ENCODE peak calls at places on chromosomes 16 and 17, in seven cellular contexts. Z is A549, C is HCT116, L is SK-N-SH, P is K562, B is GM12878, U is H1. T is an unnamed sample.

GRCh38 chr17:61175298-61176142 is 224.1 kb upstream of the TBX2 start:
- DNase-seq in L (peak; percentile 72), Z (no peak), P (peak; percentile 77), C (no peak), B (no peak), U (no peak), T (no peak)

GRCh38 chr16:4865231-4865860 is 18.1 kb downstream of the UBN1 start:
- DNase-seq in L (no peak), B (no peak), U (no peak), C (no peak), Z (no peak), P (no peak), T (no peak)

GRCh38 chr16:4261557-4262172 is 11.2 kb downstream of the TFAP4 start:
- DNase-seq in U (no peak), L (peak; percentile 78), B (no peak), Z (peak; percentile 78), P (peak; percentile 78), C (peak; percentile 22), T (peak; percentile 14)

GRCh38 chr16:88065747-88066142 is 114.5 kb downstream of the BANP start:
- DNase-seq in B (no peak), L (no peak), Z (no peak), C (no peak), P (no peak), U (no peak), T (no peak)

GRCh38 chr17:4733073-4733531 is 1.9 kb downstream of the MED11 start:
- DNase-seq in B (no peak), C (no peak), Z (no peak), U (no peak), P (no peak), L (no peak), T (no peak)

GRCh38 chr16:54286330-54287017 is at the start of gene IRX3:
- DNase-seq in P (no peak), B (no peak), C (peak; percentile 66), U (peak; percentile 66), L (peak; percentile 95), Z (peak; percentile 87), T (peak; percentile 22)

GRCh38 chr17:80959330-80960036 is 32.2 kb upstream of the CHMP6 start:
- DNase-seq in C (no peak), U (no peak), L (peak; percentile 69), P (no peak), Z (no peak), B (no peak), T (no peak)

GRCh38 chr17:42072323-42073187 is 22.2 kb upstream of the C17orf113 start:
- DNase-seq in B (no peak), P (peak; percentile 41), U (no peak), C (no peak), L (peak; percentile 83), Z (no peak), T (no peak)

GRCh38 chr17:40952675-40953074 is 14.1 kb downstream of the KRT39 start:
- DNase-seq in L (no peak), U (no peak), B (no peak), P (no peak), C (no peak), Z (peak; percentile 33), T (no peak)

GRCh38 chr17:75874323-75875181 is 3.8 kb downstream of the TRIM47 start:
- DNase-seq in P (no peak), C (no peak), L (peak; percentile 41), Z (no peak), B (no peak), U (no peak), T (no peak)

GRCh38 chr16:15055141-15056053 is 477 bp downstream of the NTAN1 start:
- DNase-seq in C (no peak), L (no peak), P (peak; percentile 34), Z (peak; percentile 19), B (no peak), U (no peak), T (peak; percentile 52)

GRCh38 chr16:11051430-11052079 is 107.2 kb downstream of the CLEC16A start:
- DNase-seq in U (no peak), B (no peak), P (no peak), L (no peak), C (no peak), Z (no peak), T (no peak)

GRCh38 chr17:72648702-72649101 is 443.8 kb downstream of the SLC39A11 start:
- DNase-seq in Z (no peak), L (no peak), C (no peak), P (no peak), U (no peak), B (no peak), T (no peak)

GRCh38 chr17:1764274-1764673 is 2.4 kb downstream of the SERPINF1 start:
- DNase-seq in L (no peak), Z (no peak), B (no peak), C (no peak), U (no peak), P (no peak), T (peak; percentile 89)

GRCh38 chr17:16971458-16972338 is at the start of gene TNFRSF13B:
- DNase-seq in L (no peak), Z (no peak), U (no peak), B (no peak), P (no peak), C (no peak), T (no peak)

GRCh38 chr16:27698266-27698665 is 148.3 kb downstream of the KATNIP start:
- DNase-seq in Z (no peak), B (no peak), P (peak; percentile 62), L (no peak), C (no peak), U (peak; percentile 70), T (no peak)

GRCh38 chr16:27436921-27437650 is 35.1 kb downstream of the IL21R start:
- DNase-seq in C (no peak), L (peak; percentile 4), B (no peak), Z (no peak), P (no peak), U (no peak), T (no peak)

DNA sequence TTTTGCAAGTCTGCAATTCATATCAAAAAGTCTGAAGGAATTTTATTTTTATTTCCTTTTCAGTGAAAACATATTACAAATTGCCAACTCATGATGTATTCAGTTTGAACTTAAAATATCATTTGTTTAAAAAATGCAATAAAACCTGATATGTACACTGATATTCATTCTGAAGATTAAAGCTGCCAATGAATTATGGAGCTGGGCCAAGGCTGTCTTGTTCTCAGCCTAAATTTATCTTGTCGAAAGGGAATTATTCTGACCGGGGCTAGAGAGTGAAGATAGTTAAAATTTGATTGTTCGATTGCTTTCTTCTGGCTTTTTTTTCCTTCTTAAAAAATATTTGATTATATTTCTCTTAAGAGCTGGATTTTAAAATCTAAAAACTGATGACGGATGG is 54.0 kb upstream of the RBFOX1 start:
- DNase-seq in Z (no peak), B (no peak), U (no peak), C (no peak), L (no peak), P (no peak), T (no peak)
- H3K4me2 ChIP-seq in Z (no peak overlapping the region), B (no peak overlapping the region), U (no peak overlapping the region), C (no peak overlapping the region), L (no peak overlapping the region), P (no peak overlapping the region), T (no peak overlapping the region)

GRCh38 chr17:10768766-10769383 is 35.0 kb downstream of the TMEM238L start:
- DNase-seq in Z (no peak), U (no peak), C (no peak), B (no peak), L (no peak), P (no peak), T (no peak)
- TF ChIP-seq MAX in Z (no peak), U (no peak), C (no peak), B (no peak), L (no peak), P (no peak), T (no peak)

GRCh38 chr16:2429037-2429770 is at the start of gene CCNF:
- DNase-seq in U (peak; percentile 91), Z (peak; percentile 94), P (peak; percentile 98), B (peak; percentile 71), C (peak; percentile 84), L (peak; percentile 100), T (peak; percentile 96)

GRCh38 chr16:2429771-2430663 is 770 bp downstream of the CCNF start:
- DNase-seq in C (no peak), L (peak; percentile 51), B (no peak), Z (no peak), U (no peak), P (peak; percentile 61), T (peak; percentile 21)

GRCh38 chr16:2432801-2433505 is 3.7 kb downstream of the CCNF start:
- DNase-seq in L (no peak), P (no peak), C (no peak), B (no peak), U (no peak), Z (no peak), T (peak; percentile 14)

GRCh38 chr16:2428787-2429036 is 535 bp upstream of the CCNF start:
- DNase-seq in C (no peak), Z (no peak), U (no peak), L (no peak), B (no peak), P (no peak), T (no peak)

GRCh38 chr16:2432286-2432685 is 3.0 kb downstream of the CCNF start:
- DNase-seq in L (no peak), P (no peak), Z (no peak), U (no peak), B (no peak), C (no peak), T (no peak)
- H3K4me2 ChIP-seq in L (no peak overlapping the region), P (no peak overlapping the region), Z (no peak overlapping the region), U (no peak overlapping the region), B (no peak overlapping the region), C (no peak overlapping the region), T (no peak overlapping the region)

GRCh38 chr16:70685061-70685937 is 554 bp downstream of the MTSS2 start:
- DNase-seq in C (no peak), Z (no peak), U (no peak), L (peak; percentile 78), P (peak; percentile 35), B (no peak), T (no peak)
- TF ChIP-seq MAX in C (no peak), Z (peak; percentile 10), U (no peak), L (peak; percentile 10), P (peak; percentile 30), B (no peak), T (no peak)

DNA sequence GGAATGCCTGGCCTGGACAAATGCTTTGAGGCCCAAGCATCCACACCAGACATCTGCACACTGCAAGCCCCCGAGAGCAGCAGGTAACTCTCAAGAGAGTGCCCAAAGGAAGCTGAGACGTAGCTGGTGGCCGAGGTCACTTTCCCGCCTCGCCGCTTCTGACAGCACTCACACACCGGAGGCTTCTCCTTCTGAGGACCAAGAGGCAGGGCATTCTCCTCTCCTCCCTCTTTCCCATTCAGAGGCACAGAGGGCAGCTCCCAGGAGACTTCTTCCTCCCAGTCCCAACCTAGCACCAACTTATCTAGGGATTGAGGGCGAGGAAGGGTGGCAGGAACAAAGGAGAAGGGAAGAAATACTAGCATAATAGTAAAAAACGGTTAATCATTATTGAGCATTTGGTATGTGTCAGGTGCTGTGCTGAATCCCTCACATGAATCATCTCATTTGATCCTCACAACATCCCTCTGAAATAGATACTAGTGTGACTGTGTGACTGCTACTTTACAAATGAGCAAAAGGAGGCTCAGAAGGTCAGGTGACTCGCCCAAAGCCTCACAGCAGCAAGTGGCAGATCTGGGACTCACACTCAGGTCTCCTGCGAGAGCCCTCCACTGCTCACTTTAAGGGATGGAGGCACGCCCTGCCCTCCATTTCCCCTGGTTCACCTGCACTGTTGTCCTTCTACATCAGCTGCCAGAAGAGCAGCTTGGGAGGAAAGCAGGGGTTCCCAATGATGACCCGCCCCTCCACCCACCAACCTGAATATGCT is 41.8 kb downstream of the MYO18A start:
- DNase-seq in L (no peak), C (no peak), B (no peak), Z (no peak), U (no peak), P (no peak), T (no peak)
- H3K4me2 ChIP-seq in L (no peak overlapping the region), C (peak overlapping the region; percentile 71), B (peak overlapping the region; percentile 98), Z (peak overlapping the region; percentile 52), U (no peak overlapping the region), P (no peak overlapping the region), T (no peak overlapping the region)

T was measured in endothelial cell of umbilical vein.